ENCODE peak calls at places on chromosome 2, in ten cellular contexts. One of them, this sample, is unnamed.

GRCh38 chr2:69306612-69306896 is 80.5 kb downstream of the GFPT1 start:
- DNase-seq in cardiac muscle cell: no peak
- DNase-seq in ascending aorta: no peak
- DNase-seq in heart right ventricle: no peak
- DNase-seq in upper lobe of right lung: peak
- DNase-seq in A549: no peak
- DNase-seq in A673: no peak
- DNase-seq in adrenal gland: peak
- DNase-seq in mesenchymal stem cell: no peak
- DNase-seq in CD8-positive, alpha-beta T cell: no peak
- DNase-seq in this sample: no peak

GRCh38 chr2:55804535-55804934 is 110.9 kb upstream of the PNPT1 start:
- DNase-seq in cardiac muscle cell: no peak
- DNase-seq in ascending aorta: no peak
- DNase-seq in heart right ventricle: no peak
- DNase-seq in upper lobe of right lung: no peak
- DNase-seq in A549: no peak
- DNase-seq in A673: peak
- DNase-seq in adrenal gland: no peak
- DNase-seq in mesenchymal stem cell: no peak
- DNase-seq in CD8-positive, alpha-beta T cell: no peak
- DNase-seq in this sample: no peak

GRCh38 chr2:157843935-157844334 is 32.2 kb downstream of the ACVR1 start:
- DNase-seq in cardiac muscle cell: no peak
- DNase-seq in ascending aorta: no peak
- DNase-seq in heart right ventricle: no peak
- DNase-seq in upper lobe of right lung: no peak
- DNase-seq in A549: no peak
- DNase-seq in A673: no peak
- DNase-seq in adrenal gland: no peak
- DNase-seq in mesenchymal stem cell: no peak
- DNase-seq in CD8-positive, alpha-beta T cell: no peak
- DNase-seq in this sample: no peak

GRCh38 chr2:232887171-232887850 is 17.2 kb downstream of the SNORC start:
- DNase-seq in cardiac muscle cell: no peak
- DNase-seq in ascending aorta: peak
- DNase-seq in heart right ventricle: no peak
- DNase-seq in upper lobe of right lung: peak
- DNase-seq in A549: no peak
- DNase-seq in A673: no peak
- DNase-seq in adrenal gland: no peak
- DNase-seq in mesenchymal stem cell: no peak
- DNase-seq in CD8-positive, alpha-beta T cell: no peak
- DNase-seq in this sample: no peak

GRCh38 chr2:86271248-86271647 is 66.2 kb downstream of the REEP1 start:
- DNase-seq in cardiac muscle cell: no peak
- DNase-seq in ascending aorta: no peak
- DNase-seq in heart right ventricle: no peak
- DNase-seq in upper lobe of right lung: no peak
- DNase-seq in A549: no peak
- DNase-seq in A673: no peak
- DNase-seq in adrenal gland: no peak
- DNase-seq in mesenchymal stem cell: no peak
- DNase-seq in CD8-positive, alpha-beta T cell: no peak
- DNase-seq in this sample: no peak

GRCh38 chr2:214710729-214711128 is 98.8 kb downstream of the BARD1 start:
- DNase-seq in cardiac muscle cell: no peak
- DNase-seq in ascending aorta: no peak
- DNase-seq in heart right ventricle: no peak
- DNase-seq in upper lobe of right lung: no peak
- DNase-seq in A549: no peak
- DNase-seq in A673: no peak
- DNase-seq in adrenal gland: no peak
- DNase-seq in mesenchymal stem cell: no peak
- DNase-seq in CD8-positive, alpha-beta T cell: no peak
- DNase-seq in this sample: no peak

GRCh38 chr2:71681626-71682025 is 228.3 kb downstream of the DYSF start:
- DNase-seq in cardiac muscle cell: no peak
- DNase-seq in ascending aorta: no peak
- DNase-seq in heart right ventricle: no peak
- DNase-seq in upper lobe of right lung: no peak
- DNase-seq in A549: no peak
- DNase-seq in A673: no peak
- DNase-seq in adrenal gland: no peak
- DNase-seq in mesenchymal stem cell: no peak
- DNase-seq in CD8-positive, alpha-beta T cell: no peak
- DNase-seq in this sample: no peak

GRCh38 chr2:217610411-217610814 is 392.4 kb downstream of the TNS1 start:
- DNase-seq in cardiac muscle cell: no peak
- DNase-seq in ascending aorta: no peak
- DNase-seq in heart right ventricle: no peak
- DNase-seq in upper lobe of right lung: no peak
- DNase-seq in A549: no peak
- DNase-seq in A673: no peak
- DNase-seq in adrenal gland: no peak
- DNase-seq in mesenchymal stem cell: no peak
- DNase-seq in CD8-positive, alpha-beta T cell: peak
- DNase-seq in this sample: peak

GRCh38 chr2:181239400-181239799 is 217.8 kb upstream of the ITGA4 start:
- DNase-seq in cardiac muscle cell: no peak
- DNase-seq in ascending aorta: no peak
- DNase-seq in heart right ventricle: no peak
- DNase-seq in upper lobe of right lung: no peak
- DNase-seq in A549: no peak
- DNase-seq in A673: peak
- DNase-seq in adrenal gland: no peak
- DNase-seq in mesenchymal stem cell: peak
- DNase-seq in CD8-positive, alpha-beta T cell: no peak
- DNase-seq in this sample: no peak

GRCh38 chr2:218295029-218295428 is 2.7 kb upstream of the TMBIM1 start:
- DNase-seq in cardiac muscle cell: no peak
- DNase-seq in ascending aorta: no peak
- DNase-seq in heart right ventricle: no peak
- DNase-seq in upper lobe of right lung: no peak
- DNase-seq in A549: no peak
- DNase-seq in A673: peak
- DNase-seq in adrenal gland: no peak
- DNase-seq in mesenchymal stem cell: no peak
- DNase-seq in CD8-positive, alpha-beta T cell: no peak
- DNase-seq in this sample: no peak

GRCh38 chr2:28994074-28994473 is 13.0 kb downstream of the TOGARAM2 start:
- DNase-seq in cardiac muscle cell: no peak
- DNase-seq in ascending aorta: no peak
- DNase-seq in heart right ventricle: no peak
- DNase-seq in upper lobe of right lung: no peak
- DNase-seq in A549: no peak
- DNase-seq in A673: no peak
- DNase-seq in adrenal gland: no peak
- DNase-seq in mesenchymal stem cell: no peak
- DNase-seq in CD8-positive, alpha-beta T cell: no peak
- DNase-seq in this sample: no peak

GRCh38 chr2:176131617-176132396 is 2.3 kb downstream of the HOXD8 start:
- DNase-seq in cardiac muscle cell: no peak
- DNase-seq in ascending aorta: no peak
- DNase-seq in heart right ventricle: no peak
- DNase-seq in upper lobe of right lung: no peak
- DNase-seq in A549: no peak
- DNase-seq in A673: peak
- DNase-seq in adrenal gland: no peak
- DNase-seq in mesenchymal stem cell: no peak
- DNase-seq in CD8-positive, alpha-beta T cell: no peak
- DNase-seq in this sample: no peak

GRCh38 chr2:176130153-176130916 is 830 bp downstream of the HOXD8 start:
- DNase-seq in cardiac muscle cell: peak
- DNase-seq in ascending aorta: no peak
- DNase-seq in heart right ventricle: no peak
- DNase-seq in upper lobe of right lung: peak
- DNase-seq in A549: peak
- DNase-seq in A673: peak
- DNase-seq in adrenal gland: peak
- DNase-seq in mesenchymal stem cell: peak
- DNase-seq in CD8-positive, alpha-beta T cell: no peak
- DNase-seq in this sample: peak

GRCh38 chr2:176132397-176133086 is 3.0 kb downstream of the HOXD8 start:
- DNase-seq in cardiac muscle cell: no peak
- DNase-seq in ascending aorta: no peak
- DNase-seq in heart right ventricle: no peak
- DNase-seq in upper lobe of right lung: no peak
- DNase-seq in A549: no peak
- DNase-seq in A673: peak
- DNase-seq in adrenal gland: no peak
- DNase-seq in mesenchymal stem cell: peak
- DNase-seq in CD8-positive, alpha-beta T cell: no peak
- DNase-seq in this sample: no peak

GRCh38 chr2:176129825-176130152 is 284 bp downstream of the HOXD8 start:
- DNase-seq in cardiac muscle cell: no peak
- DNase-seq in ascending aorta: no peak
- DNase-seq in heart right ventricle: no peak
- DNase-seq in upper lobe of right lung: no peak
- DNase-seq in A549: no peak
- DNase-seq in A673: no peak
- DNase-seq in adrenal gland: peak
- DNase-seq in mesenchymal stem cell: no peak
- DNase-seq in CD8-positive, alpha-beta T cell: no peak
- DNase-seq in this sample: no peak

DNA sequence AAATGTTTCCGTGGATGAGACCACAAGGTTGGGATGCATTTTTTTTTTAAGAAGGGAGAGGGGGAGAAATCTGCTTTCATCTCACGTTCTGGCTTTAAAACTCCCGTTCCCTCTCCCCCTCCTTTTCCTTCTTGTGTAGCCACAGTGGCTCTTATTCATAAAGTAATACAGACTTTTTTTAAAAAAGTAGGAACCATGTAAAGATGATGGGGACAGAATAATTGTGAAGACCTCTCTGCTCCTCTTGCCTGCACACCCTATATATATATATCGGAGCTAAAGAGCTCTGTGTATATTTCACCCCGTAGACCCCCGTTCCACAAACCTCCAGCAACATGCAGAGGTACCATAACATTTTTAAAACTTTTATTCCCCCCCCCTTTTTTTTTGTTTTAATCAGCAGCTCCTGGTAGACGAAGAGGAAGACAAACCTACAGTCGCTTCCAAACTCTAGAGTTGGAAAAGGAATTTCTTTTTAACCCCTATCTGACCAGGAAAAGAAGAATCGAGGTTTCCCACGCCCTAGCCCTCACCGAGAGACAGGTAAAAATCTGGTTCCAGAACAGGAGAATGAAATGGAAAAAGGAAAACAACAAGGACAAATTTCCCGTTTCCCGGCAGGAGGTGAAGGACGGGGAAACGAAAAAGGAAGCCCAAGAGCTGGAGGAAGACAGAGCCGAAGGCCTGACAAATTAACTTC is 1.6 kb downstream of the HOXD8 start:
- DNase-seq in cardiac muscle cell: no peak
- DNase-seq in ascending aorta: no peak
- DNase-seq in heart right ventricle: no peak
- DNase-seq in upper lobe of right lung: no peak
- DNase-seq in A549: no peak
- DNase-seq in A673: no peak
- DNase-seq in adrenal gland: no peak
- DNase-seq in mesenchymal stem cell: no peak
- DNase-seq in CD8-positive, alpha-beta T cell: no peak
- DNase-seq in this sample: no peak
- H3K27ac ChIP-seq in cardiac muscle cell: no peak
- H3K27ac ChIP-seq in ascending aorta: peak
- H3K27ac ChIP-seq in heart right ventricle: peak
- H3K27ac ChIP-seq in upper lobe of right lung: no peak
- H3K27ac ChIP-seq in A549: peak
- H3K27ac ChIP-seq in A673: peak
- H3K27ac ChIP-seq in adrenal gland: peak
- H3K27ac ChIP-seq in mesenchymal stem cell: no peak
- H3K27ac ChIP-seq in CD8-positive, alpha-beta T cell: no peak
- H3K27ac ChIP-seq in this sample: no peak

GRCh38 chr2:201130524-201131186 is 14.7 kb downstream of the CFLAR start:
- DNase-seq in cardiac muscle cell: no peak
- DNase-seq in ascending aorta: no peak
- DNase-seq in heart right ventricle: peak
- DNase-seq in upper lobe of right lung: no peak
- DNase-seq in A549: no peak
- DNase-seq in A673: no peak
- DNase-seq in adrenal gland: no peak
- DNase-seq in mesenchymal stem cell: peak
- DNase-seq in CD8-positive, alpha-beta T cell: peak
- DNase-seq in this sample: peak
- H3K4me3 ChIP-seq in cardiac muscle cell: no peak
- H3K4me3 ChIP-seq in ascending aorta: no peak
- H3K4me3 ChIP-seq in heart right ventricle: no peak
- H3K4me3 ChIP-seq in upper lobe of right lung: peak
- H3K4me3 ChIP-seq in A549: no peak
- H3K4me3 ChIP-seq in A673: no peak
- H3K4me3 ChIP-seq in adrenal gland: peak
- H3K4me3 ChIP-seq in mesenchymal stem cell: no peak
- H3K4me3 ChIP-seq in CD8-positive, alpha-beta T cell: peak
- H3K4me3 ChIP-seq in this sample: peak

DNA sequence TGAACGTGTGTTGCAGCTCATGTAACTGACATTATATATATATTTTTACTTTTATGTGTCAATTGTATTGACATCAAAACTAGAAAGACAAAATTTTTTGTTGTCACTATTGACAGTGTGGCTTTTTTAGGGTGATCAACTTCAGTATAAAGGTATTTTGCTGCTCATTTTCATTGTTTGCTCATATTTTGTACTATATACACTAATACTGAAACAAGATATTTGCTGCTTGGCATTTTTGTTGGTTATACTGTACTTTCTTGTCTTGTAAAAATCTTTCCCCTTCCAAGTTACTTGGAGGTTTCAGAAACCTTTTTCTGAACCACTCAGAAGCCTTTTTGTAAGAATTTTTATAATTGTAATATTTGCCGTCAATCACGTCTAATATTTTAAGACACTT is 16.5 kb downstream of the AFTPH start:
- DNase-seq in cardiac muscle cell: no peak
- DNase-seq in ascending aorta: no peak
- DNase-seq in heart right ventricle: no peak
- DNase-seq in upper lobe of right lung: no peak
- DNase-seq in A549: no peak
- DNase-seq in A673: no peak
- DNase-seq in adrenal gland: no peak
- DNase-seq in mesenchymal stem cell: no peak
- DNase-seq in CD8-positive, alpha-beta T cell: no peak
- DNase-seq in this sample: no peak
- H3K27ac ChIP-seq in cardiac muscle cell: no peak
- H3K27ac ChIP-seq in ascending aorta: no peak
- H3K27ac ChIP-seq in heart right ventricle: no peak
- H3K27ac ChIP-seq in upper lobe of right lung: no peak
- H3K27ac ChIP-seq in A549: no peak
- H3K27ac ChIP-seq in A673: no peak
- H3K27ac ChIP-seq in adrenal gland: no peak
- H3K27ac ChIP-seq in mesenchymal stem cell: no peak
- H3K27ac ChIP-seq in CD8-positive, alpha-beta T cell: no peak
- H3K27ac ChIP-seq in this sample: no peak

DNA sequence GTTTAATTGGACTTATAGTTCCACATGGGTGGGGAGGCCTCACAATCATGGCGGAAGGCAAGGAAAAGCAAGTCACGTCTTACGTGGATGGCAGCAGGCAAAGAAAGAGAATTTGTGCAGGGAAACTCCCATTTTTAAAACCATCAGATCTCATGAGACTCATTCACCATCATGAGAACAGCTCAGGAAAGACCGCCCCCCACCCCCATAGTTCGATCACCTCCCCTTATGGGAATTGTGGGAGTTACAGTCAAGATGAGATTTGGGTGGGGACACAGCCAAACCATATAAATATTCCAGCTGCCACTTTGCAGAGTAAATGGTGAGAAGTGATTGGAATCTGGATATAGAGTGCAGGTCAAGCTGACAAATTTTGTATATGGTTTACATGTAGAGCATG is 187.4 kb downstream of the ARL4C start:
- DNase-seq in cardiac muscle cell: no peak
- DNase-seq in ascending aorta: no peak
- DNase-seq in heart right ventricle: no peak
- DNase-seq in upper lobe of right lung: no peak
- DNase-seq in A549: no peak
- DNase-seq in A673: no peak
- DNase-seq in adrenal gland: no peak
- DNase-seq in mesenchymal stem cell: no peak
- DNase-seq in CD8-positive, alpha-beta T cell: no peak
- DNase-seq in this sample: no peak
- H3K4me3 ChIP-seq in cardiac muscle cell: no peak
- H3K4me3 ChIP-seq in ascending aorta: no peak
- H3K4me3 ChIP-seq in heart right ventricle: no peak
- H3K4me3 ChIP-seq in upper lobe of right lung: no peak
- H3K4me3 ChIP-seq in A549: no peak
- H3K4me3 ChIP-seq in A673: no peak
- H3K4me3 ChIP-seq in adrenal gland: no peak
- H3K4me3 ChIP-seq in mesenchymal stem cell: no peak
- H3K4me3 ChIP-seq in CD8-positive, alpha-beta T cell: no peak
- H3K4me3 ChIP-seq in this sample: no peak

This sample was measured in naive thymus-derived CD4-positive, alpha-beta T cell.